ENCODE peak calls at places on chromosomes 5 and 9, in five cellular contexts. F, J, N, D and Q are unnamed samples.
A peak's percentile ranks its signal among the peaks of the same experiment; 100 is the strongest.

GRCh38 chr9:108478431-108478837 is 377.4 kb downstream of the ACTL7B start:
- DNase-seq in F (no peak), J (no peak), N (no peak), D (no peak), Q (no peak)

GRCh38 chr9:98864257-98865180 is 57.0 kb downstream of the GALNT12 start:
- DNase-seq in F (no peak), J (no peak), N (no peak), D (no peak), Q (no peak)

GRCh38 chr5:94017579-94017978 is 276.2 kb upstream of the POU5F2 start:
- DNase-seq in F (no peak), J (no peak), N (no peak), D (no peak), Q (no peak)

GRCh38 chr5:103433216-103433615 is 129.4 kb downstream of the NUDT12 start:
- DNase-seq in F (no peak), J (no peak), N (no peak), D (no peak), Q (no peak)

GRCh38 chr9:135075234-135076142 is 12.0 kb upstream of the OLFM1 start:
- DNase-seq in F (no peak), J (no peak), N (no peak), D (peak; percentile 91), Q (no peak)

GRCh38 chr9:133333566-133333965 is 2.4 kb downstream of the SURF6 start:
- DNase-seq in F (no peak), J (no peak), N (no peak), D (no peak), Q (no peak)

GRCh38 chr9:81363916-81364480 is 325.3 kb downstream of the TLE1 start:
- DNase-seq in F (no peak), J (no peak), N (no peak), D (no peak), Q (no peak)

GRCh38 chr9:20271723-20272122 is 350.6 kb downstream of the MLLT3 start:
- DNase-seq in F (no peak), J (no peak), N (no peak), D (peak; percentile 10), Q (no peak)

GRCh38 chr9:137353223-137354152 is 51.4 kb upstream of the NRARP start:
- DNase-seq in F (no peak), J (no peak), N (no peak), D (no peak), Q (no peak)

GRCh38 chr5:92518318-92518913 is 1062.6 kb downstream of the NR2F1-AS1 start:
- DNase-seq in F (peak; percentile 26), J (no peak), N (peak; percentile 12), D (peak; percentile 10), Q (no peak)

GRCh38 chr9:111287127-111287526 is 42.9 kb downstream of the OR2K2 start:
- DNase-seq in F (no peak), J (no peak), N (no peak), D (no peak), Q (no peak)

GRCh38 chr9:82423700-82424099 is 435.1 kb downstream of the SPATA31D1 start:
- DNase-seq in F (no peak), J (no peak), N (no peak), D (no peak), Q (no peak)

GRCh38 chr5:142806769-142807377 is 36.7 kb downstream of the ARHGAP26 start:
- DNase-seq in F (no peak), J (no peak), N (peak; percentile 41), D (no peak), Q (no peak)

GRCh38 chr9:125544988-125545651 is 161.9 kb downstream of the MAPKAP1 start:
- DNase-seq in F (no peak), J (no peak), N (no peak), D (no peak), Q (no peak)

GRCh38 chr9:124553738-124554137 is 46.5 kb upstream of the NR5A1 start:
- DNase-seq in F (no peak), J (no peak), N (no peak), D (no peak), Q (no peak)

GRCh38 chr5:126377444-126377843 is 45.8 kb upstream of the GRAMD2B start:
- DNase-seq in F (no peak), J (no peak), N (no peak), D (no peak), Q (no peak)

GRCh38 chr9:123281659-123282342 is 13.4 kb upstream of the STRBP start:
- DNase-seq in F (no peak), J (no peak), N (no peak), D (no peak), Q (no peak)

GRCh38 chr9:99166149-99166548 is 55.6 kb downstream of the ALG2 start:
- DNase-seq in F (no peak), J (no peak), N (no peak), D (no peak), Q (no peak)

GRCh38 chr5:115349001-115349817 is 52.8 kb upstream of the CCDC112 start:
- DNase-seq in F (no peak), J (no peak), N (peak; percentile 69), D (no peak), Q (no peak)

GRCh38 chr9:88476491-88477271 is 58.3 kb upstream of the NXNL2 start:
- DNase-seq in F (peak; percentile 3), J (no peak), N (no peak), D (no peak), Q (no peak)

GRCh38 chr5:79971156-79971555 is 19.9 kb downstream of the MTX3 start:
- DNase-seq in F (no peak), J (no peak), N (no peak), D (no peak), Q (no peak)

GRCh38 chr9:117643288-117643654 is 60.9 kb upstream of the TLR4 start:
- DNase-seq in F (no peak), J (no peak), N (no peak), D (no peak), Q (no peak)

GRCh38 chr9:116350213-116350612 is 196.6 kb downstream of the PAPPA start:
- DNase-seq in F (no peak), J (no peak), N (no peak), D (no peak), Q (no peak)

GRCh38 chr9:108622467-108622866 is 233.3 kb downstream of the ACTL7B start:
- DNase-seq in F (no peak), J (no peak), N (no peak), D (no peak), Q (peak; percentile 81)

GRCh38 chr5:149471406-149472183 is 79.6 kb downstream of the CSNK1A1 start:
- DNase-seq in F (no peak), J (no peak), N (no peak), D (no peak), Q (no peak)

GRCh38 chr5:24773241-24773640 is 128.5 kb upstream of the CDH10 start:
- DNase-seq in F (no peak), J (no peak), N (no peak), D (no peak), Q (no peak)

GRCh38 chr9:115291841-115292240 is 173.9 kb upstream of the TNC start:
- DNase-seq in F (no peak), J (no peak), N (no peak), D (no peak), Q (no peak)

GRCh38 chr9:136342191-136343120 is 15.1 kb downstream of the GPSM1 start:
- DNase-seq in F (peak; percentile 23), J (peak; percentile 80), N (no peak), D (peak; percentile 87), Q (peak; percentile 74)

GRCh38 chr9:75197521-75197920 is 109.2 kb downstream of the OSTF1 start:
- DNase-seq in F (no peak), J (no peak), N (no peak), D (no peak), Q (no peak)

GRCh38 chr9:19162956-19163355 is 35.7 kb upstream of the PLIN2 start:
- DNase-seq in F (no peak), J (no peak), N (no peak), D (no peak), Q (no peak)

GRCh38 chr9:70081120-70081495 is 37.5 kb downstream of the MAMDC2 start:
- DNase-seq in F (no peak), J (no peak), N (no peak), D (no peak), Q (peak; percentile 20)

GRCh38 chr9:130028493-130029222 is 14.3 kb downstream of the FNBP1 start:
- DNase-seq in F (no peak), J (no peak), N (peak; percentile 93), D (no peak), Q (no peak)

DNA sequence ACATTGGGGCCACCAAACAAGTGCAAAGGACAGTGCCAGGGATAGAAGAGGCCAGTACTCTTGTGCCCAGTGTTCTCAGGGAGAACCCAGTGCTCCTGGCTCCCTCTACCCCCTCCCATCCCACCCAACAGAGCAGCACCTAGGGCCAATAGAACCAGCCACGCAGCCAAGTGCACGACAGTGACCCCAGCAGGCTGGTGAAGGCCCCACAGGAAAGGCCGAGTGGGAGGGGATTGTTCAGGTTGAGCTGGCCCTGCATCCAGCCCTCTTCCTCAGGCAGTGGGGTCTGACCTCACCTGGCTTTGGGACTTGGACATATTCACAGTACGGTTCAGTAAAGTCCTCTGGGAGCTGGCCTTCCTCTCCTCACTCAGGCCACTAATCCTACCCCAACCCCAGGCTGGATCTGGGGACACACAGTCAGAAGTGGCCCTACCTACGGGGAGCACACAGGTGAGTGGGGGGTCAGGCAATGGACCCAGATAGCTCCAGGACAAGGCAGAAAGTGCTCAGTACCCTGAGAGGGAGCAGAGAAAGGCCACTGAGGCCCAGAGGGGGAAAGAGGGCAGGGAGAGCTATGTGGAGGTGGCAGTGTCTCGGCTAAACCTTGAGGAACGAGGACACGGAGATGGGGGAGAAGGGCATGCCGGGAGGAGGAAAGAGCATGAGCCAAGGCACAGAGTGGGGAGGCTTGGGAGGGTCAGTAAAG is 25.4 kb downstream of the POLR1E start:
- DNase-seq in F (no peak), J (peak; percentile 34), N (peak; percentile 29), D (peak; percentile 52), Q (peak; percentile 14)
- TF ChIP-seq CTCF in F (peak; percentile 44), J (peak; percentile 53), N (peak; percentile 56), D (peak; percentile 10), Q (no peak)

DNA sequence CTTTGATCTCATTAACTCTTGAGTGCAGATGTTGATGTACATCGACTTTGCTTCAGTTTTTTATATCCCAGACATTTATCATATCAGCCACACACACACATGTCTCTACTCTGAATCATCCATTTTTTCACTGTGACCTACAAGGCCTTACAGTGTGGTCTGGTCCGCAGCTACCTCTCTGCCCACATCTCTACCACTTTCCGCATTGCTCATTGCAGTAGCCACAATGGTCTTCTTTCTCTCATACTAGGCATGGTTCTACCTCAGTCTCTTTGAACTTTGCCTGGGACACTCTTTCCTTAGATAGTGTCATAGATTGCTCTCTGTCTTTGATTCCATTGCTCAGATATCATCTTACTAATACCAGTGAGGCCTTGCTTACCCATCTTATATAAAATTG is 87.9 kb upstream of the FSD1L start:
- DNase-seq in F (no peak), J (no peak), N (no peak), D (no peak), Q (no peak)
- TF ChIP-seq GABPA in F (no peak), J (no peak), N (no peak), D (no peak), Q (no peak)

GRCh38 chr5:41641621-41642020 is 131.2 kb upstream of the PLCXD3 start:
- DNase-seq in F (no peak), J (no peak), N (no peak), D (no peak), Q (no peak)
- TF ChIP-seq CTCF in F (no peak), J (no peak), N (peak; percentile 16), D (peak; percentile 51), Q (no peak)

GRCh38 chr9:34607331-34607730 is 4.6 kb downstream of the RPP25L start:
- DNase-seq in F (no peak), J (no peak), N (no peak), D (no peak), Q (no peak)
- TF ChIP-seq GABPA in F (no peak), J (no peak), N (no peak), D (no peak), Q (no peak)